ENCODE peak calls at places on chromosomes 4 and X, in seven cellular contexts. One of them, this sample, is unnamed.

GRCh38 chrX:68186552-68187262 is 246.6 kb downstream of the OPHN1 start:
- DNase-seq in HepG2: no peak
- DNase-seq in HCT116: no peak
- DNase-seq in SK-N-SH: no peak
- DNase-seq in H1: no peak
- DNase-seq in K562: no peak
- DNase-seq in GM12878: no peak
- DNase-seq in this sample: no peak

GRCh38 chr4:177484613-177485021 is 42.4 kb upstream of the AGA start:
- DNase-seq in HepG2: peak; percentile 17
- DNase-seq in HCT116: peak; percentile 23
- DNase-seq in SK-N-SH: no peak
- DNase-seq in H1: no peak
- DNase-seq in K562: no peak
- DNase-seq in GM12878: no peak
- DNase-seq in this sample: no peak

GRCh38 chrX:70470850-70471289 is 26.2 kb downstream of the DLG3 start:
- DNase-seq in HepG2: no peak
- DNase-seq in HCT116: no peak
- DNase-seq in SK-N-SH: no peak
- DNase-seq in H1: no peak
- DNase-seq in K562: no peak
- DNase-seq in GM12878: no peak
- DNase-seq in this sample: no peak

GRCh38 chrX:46819136-46819535 is 17.7 kb upstream of the RP2 start:
- DNase-seq in HepG2: peak; percentile 27
- DNase-seq in HCT116: no peak
- DNase-seq in SK-N-SH: no peak
- DNase-seq in H1: no peak
- DNase-seq in K562: no peak
- DNase-seq in GM12878: no peak
- DNase-seq in this sample: no peak

GRCh38 chr4:108919229-108919893 is 156.5 kb upstream of the ETNPPL start:
- DNase-seq in HepG2: no peak
- DNase-seq in HCT116: no peak
- DNase-seq in SK-N-SH: no peak
- DNase-seq in H1: no peak
- DNase-seq in K562: no peak
- DNase-seq in GM12878: no peak
- DNase-seq in this sample: no peak

GRCh38 chr4:100168521-100168920 is 21.7 kb downstream of the DDIT4L start:
- DNase-seq in HepG2: no peak
- DNase-seq in HCT116: no peak
- DNase-seq in SK-N-SH: no peak
- DNase-seq in H1: no peak
- DNase-seq in K562: no peak
- DNase-seq in GM12878: no peak
- DNase-seq in this sample: no peak

GRCh38 chr4:146142768-146143167 is 32.8 kb upstream of the LSM6 start:
- DNase-seq in HepG2: no peak
- DNase-seq in HCT116: no peak
- DNase-seq in SK-N-SH: no peak
- DNase-seq in H1: no peak
- DNase-seq in K562: no peak
- DNase-seq in GM12878: no peak
- DNase-seq in this sample: no peak

GRCh38 chrX:84064164-84064563 is 123.8 kb downstream of the RPS6KA6 start:
- DNase-seq in HepG2: no peak
- DNase-seq in HCT116: no peak
- DNase-seq in SK-N-SH: no peak
- DNase-seq in H1: no peak
- DNase-seq in K562: no peak
- DNase-seq in GM12878: no peak
- DNase-seq in this sample: no peak

GRCh38 chr4:182745268-182745667 is 171.9 kb downstream of the DCTD start:
- DNase-seq in HepG2: no peak
- DNase-seq in HCT116: no peak
- DNase-seq in SK-N-SH: peak; percentile 41
- DNase-seq in H1: no peak
- DNase-seq in K562: no peak
- DNase-seq in GM12878: no peak
- DNase-seq in this sample: no peak

GRCh38 chr4:89838005-89838404 is 1.0 kb upstream of the SNCA start:
- DNase-seq in HepG2: no peak
- DNase-seq in HCT116: no peak
- DNase-seq in SK-N-SH: peak; percentile 47
- DNase-seq in H1: no peak
- DNase-seq in K562: peak; percentile 12
- DNase-seq in GM12878: no peak
- DNase-seq in this sample: no peak

GRCh38 chr4:86015412-86016350 is 344.2 kb downstream of the MAPK10 start:
- DNase-seq in HepG2: no peak
- DNase-seq in HCT116: no peak
- DNase-seq in SK-N-SH: no peak
- DNase-seq in H1: no peak
- DNase-seq in K562: no peak
- DNase-seq in GM12878: no peak
- DNase-seq in this sample: peak; percentile 25

GRCh38 chr4:154491731-154492249 is at the start of gene DCHS2:
- DNase-seq in HepG2: peak; percentile 24
- DNase-seq in HCT116: no peak
- DNase-seq in SK-N-SH: peak; percentile 55
- DNase-seq in H1: no peak
- DNase-seq in K562: peak; percentile 79
- DNase-seq in GM12878: no peak
- DNase-seq in this sample: peak; percentile 23

GRCh38 chrX:45699158-45699557 is 498.5 kb upstream of the DIPK2B start:
- DNase-seq in HepG2: peak; percentile 0
- DNase-seq in HCT116: no peak
- DNase-seq in SK-N-SH: no peak
- DNase-seq in H1: no peak
- DNase-seq in K562: no peak
- DNase-seq in GM12878: no peak
- DNase-seq in this sample: no peak

GRCh38 chr4:26030260-26030667 is 116.2 kb downstream of the SMIM20 start:
- DNase-seq in HepG2: no peak
- DNase-seq in HCT116: no peak
- DNase-seq in SK-N-SH: no peak
- DNase-seq in H1: peak; percentile 91
- DNase-seq in K562: no peak
- DNase-seq in GM12878: no peak
- DNase-seq in this sample: no peak

GRCh38 chr4:183333202-183333601 is 11.0 kb upstream of the CLDN24 start:
- DNase-seq in HepG2: no peak
- DNase-seq in HCT116: no peak
- DNase-seq in SK-N-SH: no peak
- DNase-seq in H1: no peak
- DNase-seq in K562: no peak
- DNase-seq in GM12878: no peak
- DNase-seq in this sample: no peak

GRCh38 chrX:152206426-152206825 is 68.0 kb upstream of the MAGEA10 start:
- DNase-seq in HepG2: no peak
- DNase-seq in HCT116: no peak
- DNase-seq in SK-N-SH: no peak
- DNase-seq in H1: no peak
- DNase-seq in K562: no peak
- DNase-seq in GM12878: no peak
- DNase-seq in this sample: no peak

GRCh38 chrX:151151668-151152267 is 24.6 kb upstream of the GPR50 start:
- DNase-seq in HepG2: peak; percentile 14
- DNase-seq in HCT116: peak; percentile 13
- DNase-seq in SK-N-SH: peak; percentile 37
- DNase-seq in H1: no peak
- DNase-seq in K562: peak; percentile 55
- DNase-seq in GM12878: no peak
- DNase-seq in this sample: peak; percentile 4

GRCh38 chrX:151155234-151155633 is 21.1 kb upstream of the GPR50 start:
- DNase-seq in HepG2: no peak
- DNase-seq in HCT116: no peak
- DNase-seq in SK-N-SH: no peak
- DNase-seq in H1: no peak
- DNase-seq in K562: no peak
- DNase-seq in GM12878: no peak
- DNase-seq in this sample: no peak

GRCh38 chrX:151153086-151153485 is 23.3 kb upstream of the GPR50 start:
- DNase-seq in HepG2: peak; percentile 0
- DNase-seq in HCT116: no peak
- DNase-seq in SK-N-SH: no peak
- DNase-seq in H1: no peak
- DNase-seq in K562: no peak
- DNase-seq in GM12878: no peak
- DNase-seq in this sample: peak; percentile 28
- TF ChIP-seq JUND in HepG2: no peak
- TF ChIP-seq JUND in HCT116: no peak
- TF ChIP-seq JUND in SK-N-SH: no peak
- TF ChIP-seq JUND in H1: no peak
- TF ChIP-seq JUND in K562: no peak
- TF ChIP-seq JUND in GM12878: no peak
- TF ChIP-seq JUND in this sample: no peak

GRCh38 chr4:98546910-98547544 is 111.4 kb downstream of the TSPAN5 start:
- DNase-seq in HepG2: no peak
- DNase-seq in HCT116: no peak
- DNase-seq in SK-N-SH: no peak
- DNase-seq in H1: no peak
- DNase-seq in K562: no peak
- DNase-seq in GM12878: no peak
- DNase-seq in this sample: no peak
- TF ChIP-seq JUND in HepG2: no peak
- TF ChIP-seq JUND in HCT116: no peak
- TF ChIP-seq JUND in SK-N-SH: no peak
- TF ChIP-seq JUND in H1: no peak
- TF ChIP-seq JUND in K562: no peak
- TF ChIP-seq JUND in GM12878: no peak
- TF ChIP-seq JUND in this sample: no peak

GRCh38 chr4:57023104-57023503 is 44.4 kb downstream of the POLR2B start:
- DNase-seq in HepG2: no peak
- DNase-seq in HCT116: no peak
- DNase-seq in SK-N-SH: no peak
- DNase-seq in H1: no peak
- DNase-seq in K562: no peak
- DNase-seq in GM12878: no peak
- DNase-seq in this sample: no peak
- TF ChIP-seq JUND in HepG2: no peak
- TF ChIP-seq JUND in HCT116: no peak
- TF ChIP-seq JUND in SK-N-SH: no peak
- TF ChIP-seq JUND in H1: no peak
- TF ChIP-seq JUND in K562: no peak
- TF ChIP-seq JUND in GM12878: no peak
- TF ChIP-seq JUND in this sample: no peak

GRCh38 chr4:8117278-8117682 is 41.3 kb downstream of the ABLIM2 start:
- DNase-seq in HepG2: peak; percentile 12
- DNase-seq in HCT116: peak; percentile 74
- DNase-seq in SK-N-SH: peak; percentile 73
- DNase-seq in H1: peak; percentile 38
- DNase-seq in K562: peak; percentile 93
- DNase-seq in GM12878: peak; percentile 4
- DNase-seq in this sample: no peak
- TF ChIP-seq JUND in HepG2: no peak
- TF ChIP-seq JUND in HCT116: no peak
- TF ChIP-seq JUND in SK-N-SH: no peak
- TF ChIP-seq JUND in H1: no peak
- TF ChIP-seq JUND in K562: no peak
- TF ChIP-seq JUND in GM12878: no peak
- TF ChIP-seq JUND in this sample: no peak

DNA sequence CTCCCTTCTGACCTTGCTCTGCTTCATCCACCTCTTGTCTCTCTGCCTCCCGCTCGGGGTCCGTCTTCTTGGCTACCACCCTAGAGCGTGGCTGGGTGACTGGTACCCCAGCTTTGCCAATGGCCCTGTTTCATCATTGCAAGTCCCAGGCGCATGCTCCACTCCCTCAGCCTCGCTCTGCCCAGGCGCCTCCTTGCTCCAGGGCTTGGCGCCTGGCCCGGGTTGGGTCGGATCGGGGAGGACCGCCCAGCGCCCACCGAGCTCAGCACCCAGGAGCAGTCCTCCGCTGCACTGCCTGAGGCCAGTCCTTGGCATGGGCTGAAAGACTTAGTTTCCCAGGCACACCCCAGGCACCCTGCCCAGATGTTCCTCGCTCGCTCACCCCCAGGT is 577 bp downstream of the BGN start:
- DNase-seq in HepG2: no peak
- DNase-seq in HCT116: no peak
- DNase-seq in SK-N-SH: no peak
- DNase-seq in H1: no peak
- DNase-seq in K562: no peak
- DNase-seq in GM12878: no peak
- DNase-seq in this sample: no peak
- TF ChIP-seq JUND in HepG2: no peak
- TF ChIP-seq JUND in HCT116: no peak
- TF ChIP-seq JUND in SK-N-SH: no peak
- TF ChIP-seq JUND in H1: no peak
- TF ChIP-seq JUND in K562: no peak
- TF ChIP-seq JUND in GM12878: no peak
- TF ChIP-seq JUND in this sample: no peak

GRCh38 chr4:124527364-124527763 is 185.2 kb downstream of the ANKRD50 start:
- DNase-seq in HepG2: no peak
- DNase-seq in HCT116: no peak
- DNase-seq in SK-N-SH: no peak
- DNase-seq in H1: no peak
- DNase-seq in K562: no peak
- DNase-seq in GM12878: no peak
- DNase-seq in this sample: no peak
- TF ChIP-seq JUND in HepG2: no peak
- TF ChIP-seq JUND in HCT116: no peak
- TF ChIP-seq JUND in SK-N-SH: no peak
- TF ChIP-seq JUND in H1: no peak
- TF ChIP-seq JUND in K562: no peak
- TF ChIP-seq JUND in GM12878: no peak
- TF ChIP-seq JUND in this sample: no peak

GRCh38 chrX:2345562-2345961 is 155.2 kb downstream of the DHRSX start:
- DNase-seq in HepG2: no peak
- DNase-seq in HCT116: no peak
- DNase-seq in SK-N-SH: no peak
- DNase-seq in H1: no peak
- DNase-seq in K562: no peak
- DNase-seq in GM12878: no peak
- DNase-seq in this sample: no peak
- TF ChIP-seq JUND in HepG2: no peak
- TF ChIP-seq JUND in HCT116: no peak
- TF ChIP-seq JUND in SK-N-SH: no peak
- TF ChIP-seq JUND in H1: no peak
- TF ChIP-seq JUND in K562: no peak
- TF ChIP-seq JUND in GM12878: no peak
- TF ChIP-seq JUND in this sample: no peak

DNA sequence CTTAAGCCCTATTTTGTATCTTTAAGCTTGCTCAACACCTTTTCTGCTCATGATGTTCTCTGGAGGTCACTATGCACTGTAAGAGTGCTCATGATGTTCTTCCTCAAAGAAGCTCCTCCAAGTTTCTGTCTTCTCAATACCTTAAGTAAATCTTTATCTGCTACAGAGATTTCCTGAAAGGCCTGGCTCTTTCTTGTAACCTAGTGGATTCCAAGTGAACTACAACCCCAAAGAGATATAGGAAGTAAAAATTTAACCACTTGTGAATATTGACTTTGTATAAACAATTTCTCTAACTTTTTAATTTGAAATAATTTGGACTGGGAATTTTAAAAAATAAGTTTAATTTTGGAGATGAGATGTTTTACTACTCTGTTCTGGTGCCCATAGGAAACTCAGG is 39.3 kb upstream of the XK start:
- DNase-seq in HepG2: no peak
- DNase-seq in HCT116: no peak
- DNase-seq in SK-N-SH: no peak
- DNase-seq in H1: no peak
- DNase-seq in K562: no peak
- DNase-seq in GM12878: no peak
- DNase-seq in this sample: no peak
- TF ChIP-seq JUND in HepG2: no peak
- TF ChIP-seq JUND in HCT116: no peak
- TF ChIP-seq JUND in SK-N-SH: no peak
- TF ChIP-seq JUND in H1: no peak
- TF ChIP-seq JUND in K562: no peak
- TF ChIP-seq JUND in GM12878: no peak
- TF ChIP-seq JUND in this sample: no peak

This sample was measured in T47D.